ENCODE peak calls at places on chromosomes 1 and 21, in four cellular contexts. E is H1, N is GM12878, F is HepG2. J is an unnamed sample.

GRCh38 chr1:236893626-236894545 is 98.8 kb downstream of the MTR start:
- DNase-seq in E (no peak), N (no peak), F (no peak), J (no peak)

GRCh38 chr1:232524056-232524455 is 105.9 kb downstream of the SIPA1L2 start:
- DNase-seq in E (no peak), N (no peak), F (no peak), J (no peak)

GRCh38 chr1:203267912-203268311 is 37.4 kb upstream of the BTG2 start:
- DNase-seq in E (no peak), N (no peak), F (no peak), J (no peak)

GRCh38 chr1:91725961-91726704 is 159.8 kb downstream of the TGFBR3 start:
- DNase-seq in E (no peak), N (no peak), F (peak; percentile 40), J (no peak)

GRCh38 chr1:87926131-87926828 is 597.6 kb downstream of the LMO4 start:
- DNase-seq in E (no peak), N (no peak), F (no peak), J (no peak)

GRCh38 chr1:81305997-81306452 is 494.7 kb upstream of the ADGRL2 start:
- DNase-seq in E (no peak), N (no peak), F (no peak), J (no peak)

GRCh38 chr1:179818260-179818659 is 59.3 kb downstream of the TOR1AIP2 start:
- DNase-seq in E (no peak), N (no peak), F (no peak), J (no peak)

GRCh38 chr21:21286170-21286798 is 288.1 kb downstream of the NCAM2 start:
- DNase-seq in E (no peak), N (no peak), F (no peak), J (no peak)

GRCh38 chr1:152013664-152014237 is 20.1 kb upstream of the S100A10 start:
- DNase-seq in E (no peak), N (no peak), F (no peak), J (no peak)

GRCh38 chr1:31764307-31765040 is at the start of gene ADGRB2:
- DNase-seq in E (no peak), N (no peak), F (no peak), J (no peak)

GRCh38 chr1:111163363-111163762 is 23.3 kb downstream of the CEPT1 start:
- DNase-seq in E (no peak), N (no peak), F (no peak), J (no peak)

GRCh38 chr1:17250601-17251000 is 1.7 kb downstream of the PADI3 start:
- DNase-seq in E (no peak), N (no peak), F (no peak), J (no peak)

GRCh38 chr1:17248781-17249180 is at the start of gene PADI3:
- DNase-seq in E (no peak), N (no peak), F (no peak), J (no peak)

GRCh38 chr1:17251699-17252376 is 2.9 kb downstream of the PADI3 start:
- DNase-seq in E (no peak), N (no peak), F (no peak), J (no peak)

GRCh38 chr1:17255336-17255735 is 6.4 kb downstream of the PADI3 start:
- DNase-seq in E (no peak), N (no peak), F (no peak), J (no peak)

DNA sequence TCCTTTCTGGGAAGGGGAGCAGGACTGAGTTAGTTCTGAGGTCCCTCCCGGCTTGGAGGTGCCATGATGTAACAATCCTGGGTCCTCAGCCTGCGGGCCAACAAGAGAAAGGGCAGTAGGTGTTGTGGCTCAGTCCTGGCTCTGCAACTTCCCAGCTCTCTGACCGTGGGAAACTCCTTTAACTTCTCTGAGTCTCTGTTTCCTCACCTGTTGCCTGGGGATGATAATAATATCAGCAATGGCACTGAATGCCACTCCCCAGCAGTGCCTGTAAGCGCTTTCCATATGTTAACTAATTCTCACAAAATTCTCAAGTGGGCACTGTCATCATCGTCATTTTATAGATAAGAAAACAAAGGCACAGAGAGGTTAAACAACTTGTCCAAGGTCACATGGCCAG is 2.3 kb downstream of the PADI3 start:
- DNase-seq in E (no peak), N (no peak), F (no peak), J (no peak)
- TF ChIP-seq SUZ12 in E (no peak), N (no peak), F (no peak), J (no peak)

DNA sequence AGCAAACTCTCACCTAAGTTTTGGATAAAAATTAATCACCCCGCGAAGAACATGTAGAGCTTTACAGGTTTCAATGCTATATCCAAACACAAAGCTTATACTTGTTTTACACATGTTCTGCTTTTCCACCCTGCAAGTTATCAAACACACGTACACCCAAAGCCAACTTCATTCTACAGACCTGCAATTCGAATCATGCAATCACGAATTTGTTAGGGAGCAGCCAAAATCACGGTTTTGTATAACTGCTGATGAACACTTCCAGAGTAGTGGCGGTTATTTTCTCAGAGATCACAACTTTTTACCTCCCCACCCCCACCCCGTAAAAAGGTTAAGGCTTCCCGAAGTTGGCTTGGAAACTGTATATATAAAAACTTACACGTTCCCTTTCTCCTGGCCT is 1.4 kb downstream of the HMGN1 start:
- DNase-seq in E (no peak), N (no peak), F (no peak), J (no peak)
- H3K9ac ChIP-seq in E (peak overlapping the region; percentile 94), N (peak overlapping the region; percentile 93), F (peak overlapping the region; percentile 94), J (peak overlapping the region; percentile 96)

DNA sequence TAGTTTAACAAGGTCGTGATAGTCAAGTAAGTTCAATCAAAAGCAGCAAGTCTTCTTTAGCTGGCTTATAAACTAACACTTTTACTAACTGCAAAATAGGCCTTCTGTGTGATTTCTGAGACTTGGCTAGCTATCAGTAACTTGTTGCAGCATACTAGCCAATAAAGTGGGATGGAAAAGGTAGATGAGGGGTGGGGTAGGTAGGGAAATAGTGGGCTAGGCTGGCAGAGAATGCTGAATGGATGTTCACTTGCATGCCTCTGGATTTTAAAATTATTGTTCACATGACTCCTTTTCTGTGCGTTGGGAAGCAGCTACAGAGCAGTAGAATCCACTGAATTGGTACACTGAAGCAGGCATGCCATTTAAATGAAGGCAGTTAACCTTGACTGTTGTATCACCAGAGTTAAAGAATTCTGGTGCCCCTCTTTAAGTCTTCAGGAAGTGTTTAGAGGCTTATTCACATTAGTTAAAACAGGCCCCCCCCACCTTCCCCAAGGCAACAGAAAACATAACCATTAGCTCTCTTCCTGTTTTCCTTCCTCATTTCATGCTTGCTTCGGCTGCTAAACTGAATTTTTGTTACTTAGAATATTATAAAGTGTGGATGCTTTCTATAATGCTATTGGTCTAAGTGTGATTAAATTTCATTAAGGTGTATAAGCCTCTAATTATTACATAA is 15.2 kb downstream of the CCDC17 start:
- DNase-seq in E (no peak), N (no peak), F (no peak), J (no peak)
- TF ChIP-seq SUZ12 in E (no peak), N (no peak), F (no peak), J (no peak)

GRCh38 chr1:26322042-26322331 is 4.2 kb downstream of the CD52 start:
- DNase-seq in E (no peak), N (no peak), F (no peak), J (no peak)
- H3K9ac ChIP-seq in E (no peak overlapping the region), N (no peak overlapping the region), F (no peak overlapping the region), J (no peak overlapping the region)

GRCh38 chr1:46301406-46302090 is 1.9 kb downstream of the LRRC41 start:
- DNase-seq in E (no peak), N (no peak), F (peak; percentile 22), J (no peak)
- TF ChIP-seq SUZ12 in E (no peak), N (no peak), F (no peak), J (no peak)

DNA sequence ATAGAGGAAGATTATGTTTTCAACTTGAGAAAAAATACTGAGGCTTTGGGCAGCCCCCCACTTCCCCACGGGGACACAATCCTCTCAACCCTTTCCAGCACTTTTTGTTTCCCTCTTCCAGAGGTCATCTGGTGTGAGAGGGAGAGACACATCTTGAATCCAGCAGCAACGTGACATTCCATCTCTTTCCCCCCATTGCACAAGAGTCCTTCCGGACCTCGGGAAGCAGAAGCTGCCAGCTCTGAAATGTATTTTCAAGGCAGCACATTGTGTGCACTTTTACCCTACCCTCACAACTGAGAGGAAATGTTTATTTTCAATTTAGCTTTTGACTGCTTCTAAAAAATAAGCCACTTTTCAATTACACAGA is 43.0 kb upstream of the FMO2 start:
- DNase-seq in E (no peak), N (no peak), F (peak; percentile 7), J (no peak)
- H3K9ac ChIP-seq in E (no peak overlapping the region), N (no peak overlapping the region), F (no peak overlapping the region), J (no peak overlapping the region)

GRCh38 chr21:35100351-35100771 is 51.3 kb upstream of the RUNX1 start:
- DNase-seq in E (no peak), N (no peak), F (no peak), J (no peak)
- TF ChIP-seq SUZ12 in E (no peak), N (no peak), F (no peak), J (no peak)

DNA sequence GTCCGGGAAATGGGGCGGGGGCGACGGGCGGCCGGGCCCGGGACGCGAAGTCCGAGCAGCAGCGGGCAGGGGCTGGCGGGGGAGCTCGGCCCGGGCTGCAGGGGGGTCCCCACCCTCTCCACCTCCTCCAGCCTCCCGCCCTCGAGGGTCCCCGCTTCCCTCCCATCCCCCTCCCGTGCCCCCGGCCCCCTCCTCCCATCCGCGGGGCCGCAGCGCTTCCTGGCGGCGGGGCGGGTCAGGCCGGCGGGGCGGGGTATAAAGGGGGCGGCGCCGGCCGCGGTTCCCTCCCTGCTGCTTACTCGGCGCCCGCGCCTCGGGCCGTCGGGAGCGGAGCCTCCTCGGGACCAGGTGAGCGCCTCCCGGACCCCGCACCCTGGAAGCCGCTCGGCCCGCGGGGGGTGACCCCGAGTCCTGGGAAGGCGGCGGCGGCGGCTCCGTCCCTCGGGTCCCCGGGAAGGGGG is at the start of gene COL6A2:
- DNase-seq in E (peak; percentile 15), N (no peak), F (no peak), J (peak; percentile 39)
- H3K9ac ChIP-seq in E (no peak within 1 kb of the TSS), N (no peak within 1 kb of the TSS), F (no peak within 1 kb of the TSS), J (peak within 1 kb of the TSS; percentile 76)

DNA sequence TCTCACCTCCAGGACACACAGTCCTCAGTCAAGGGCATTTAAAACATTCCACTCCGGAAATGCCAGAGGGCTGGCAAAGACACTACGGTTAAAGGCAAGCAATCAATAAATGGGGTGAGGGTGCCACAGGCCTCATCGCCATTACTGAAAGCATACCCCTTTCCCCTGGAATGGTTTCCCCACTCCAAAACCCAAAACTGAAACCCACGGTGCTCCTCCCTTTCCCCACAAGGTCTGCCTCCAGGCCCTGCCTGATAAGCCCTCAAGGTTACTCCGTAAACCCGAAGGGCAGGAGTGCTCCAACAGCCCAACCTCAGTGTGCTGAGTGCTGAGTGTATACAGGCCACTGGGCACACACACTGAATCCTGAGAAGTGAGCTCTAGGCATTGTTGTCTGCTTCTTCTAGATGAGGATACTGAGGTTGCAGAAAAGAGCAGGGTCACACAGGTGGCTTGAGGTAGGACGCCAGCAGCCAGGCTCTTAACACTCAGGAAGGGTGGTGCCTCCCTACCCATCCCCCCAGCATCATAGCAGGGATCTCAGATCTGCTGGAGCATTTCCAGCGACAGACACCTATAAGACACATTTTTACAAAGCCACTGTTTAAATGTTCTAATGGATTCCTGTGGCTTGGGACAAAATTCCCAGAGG is 29.0 kb downstream of the SSBP3 start:
- DNase-seq in E (no peak), N (no peak), F (no peak), J (no peak)
- TF ChIP-seq SUZ12 in E (no peak), N (no peak), F (no peak), J (no peak)